ENCODE peak calls at places on chromosomes 3 and 15, in nine cellular contexts. V is right lobe of liver, I is NB4, S is WTC11, C is GM12864, T is MCF 10A, B is omental fat pad, D is SK-N-SH, U is choroid plexus epithelial cell. W is an unnamed sample.
A peak's percentile ranks its signal among the peaks of the same experiment; 100 is the strongest.

GRCh38 chr15:56199038-56199437 is 44.6 kb downstream of the RFX7 start:
- DNase-seq in U (no peak), V (no peak), S (no peak), C (no peak), T (no peak), B (no peak), I (no peak), D (no peak), W (no peak)

GRCh38 chr3:37545479-37545878 is 316.2 kb upstream of the CTDSPL start:
- DNase-seq in B (no peak), T (no peak), I (no peak), U (no peak), D (peak; percentile 47), C (no peak), S (no peak), V (no peak), W (no peak)

GRCh38 chr3:157159037-157159761 is 748 bp downstream of the CCNL1 start:
- DNase-seq in B (no peak), S (peak; percentile 65), C (no peak), I (peak; percentile 78), U (peak; percentile 45), D (peak; percentile 75), V (peak; percentile 82), T (peak; percentile 81), W (peak; percentile 58)

GRCh38 chr3:10925436-10926260 is 66.9 kb upstream of the SLC6A1 start:
- DNase-seq in T (no peak), B (no peak), U (no peak), I (no peak), D (no peak), V (no peak), S (no peak), C (no peak), W (no peak)

GRCh38 chr15:35431281-35431680 is 114.7 kb downstream of the DPH6 start:
- DNase-seq in I (no peak), S (no peak), B (no peak), V (no peak), T (no peak), U (no peak), C (no peak), D (no peak), W (no peak)

GRCh38 chr3:125512135-125512920 is 7.7 kb downstream of the SNX4 start:
- DNase-seq in T (peak; percentile 58), D (peak; percentile 40), V (no peak), C (peak; percentile 44), B (no peak), S (no peak), U (peak; percentile 65), I (no peak), W (peak; percentile 65)

GRCh38 chr3:124985358-124985757 is 50.8 kb upstream of the MUC13 start:
- DNase-seq in D (no peak), U (peak; percentile 65), S (no peak), C (no peak), I (no peak), V (no peak), T (peak; percentile 78), B (no peak), W (peak; percentile 86)

GRCh38 chr3:124730920-124731297 is 657 bp downstream of the UMPS start:
- DNase-seq in I (peak; percentile 22), C (no peak), D (no peak), S (no peak), U (no peak), B (no peak), T (no peak), V (no peak), W (no peak)

GRCh38 chr3:194602580-194603300 is 30.5 kb downstream of the TMEM44 start:
- DNase-seq in I (no peak), B (no peak), D (no peak), C (no peak), V (no peak), T (no peak), U (peak; percentile 65), S (no peak), W (no peak)

GRCh38 chr3:194604126-194604525 is 29.1 kb downstream of the TMEM44 start:
- DNase-seq in C (no peak), U (no peak), T (no peak), D (no peak), B (no peak), I (no peak), V (no peak), S (no peak), W (no peak)

GRCh38 chr3:194606163-194606562 is 27.1 kb downstream of the TMEM44 start:
- DNase-seq in V (no peak), U (no peak), D (peak; percentile 66), T (no peak), S (no peak), B (no peak), I (no peak), C (no peak), W (no peak)

GRCh38 chr3:194606941-194607340 is 26.3 kb downstream of the TMEM44 start:
- DNase-seq in S (no peak), U (peak; percentile 47), V (no peak), D (no peak), I (no peak), B (no peak), C (no peak), T (no peak), W (no peak)

DNA sequence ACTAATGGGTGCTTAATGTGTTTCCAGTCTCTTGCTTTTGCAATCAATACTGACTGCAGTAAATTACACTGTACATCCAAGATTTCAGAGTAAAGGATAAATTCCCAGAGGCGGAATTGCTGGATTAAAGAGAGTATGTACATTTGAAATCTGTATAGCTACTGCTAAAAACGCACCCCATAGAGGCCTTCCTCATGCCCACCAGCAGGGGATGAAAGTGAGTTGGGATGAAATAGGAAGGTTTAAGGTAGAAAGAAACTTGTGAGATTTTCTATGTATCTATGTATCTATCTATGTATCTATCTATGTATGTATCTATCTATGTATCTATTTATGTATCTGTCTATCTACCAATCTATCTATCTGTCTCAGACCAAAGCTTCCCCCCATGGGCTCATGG is 28.4 kb downstream of the TMEM44 start:
- DNase-seq in I (no peak), T (no peak), U (peak; percentile 47), C (no peak), D (no peak), B (no peak), V (no peak), S (no peak), W (peak; percentile 32)
- TF ChIP-seq CTCF in I (peak; percentile 40), T (no peak), U (peak; percentile 71), C (peak; percentile 29), D (peak; percentile 51), B (no peak), V (peak; percentile 19), S (peak; percentile 21), W (peak; percentile 59)

GRCh38 chr3:149177122-149177521 is 44.5 kb downstream of the CP start:
- DNase-seq in I (no peak), D (no peak), S (no peak), U (no peak), T (no peak), C (no peak), V (no peak), B (no peak), W (no peak)

GRCh38 chr3:149179225-149179624 is 42.4 kb downstream of the CP start:
- DNase-seq in U (peak; percentile 56), I (no peak), T (peak; percentile 42), B (no peak), S (no peak), V (no peak), C (no peak), D (no peak), W (peak; percentile 63)

GRCh38 chr3:149180057-149180573 is 41.5 kb downstream of the CP start:
- DNase-seq in V (no peak), B (peak; percentile 88), U (peak; percentile 99), I (peak; percentile 96), C (no peak), T (peak; percentile 100), S (no peak), D (no peak), W (peak; percentile 100)

GRCh38 chr3:149186219-149186618 is 35.4 kb downstream of the CP start:
- DNase-seq in U (no peak), D (no peak), I (no peak), T (no peak), S (no peak), V (no peak), C (no peak), B (no peak), W (no peak)

DNA sequence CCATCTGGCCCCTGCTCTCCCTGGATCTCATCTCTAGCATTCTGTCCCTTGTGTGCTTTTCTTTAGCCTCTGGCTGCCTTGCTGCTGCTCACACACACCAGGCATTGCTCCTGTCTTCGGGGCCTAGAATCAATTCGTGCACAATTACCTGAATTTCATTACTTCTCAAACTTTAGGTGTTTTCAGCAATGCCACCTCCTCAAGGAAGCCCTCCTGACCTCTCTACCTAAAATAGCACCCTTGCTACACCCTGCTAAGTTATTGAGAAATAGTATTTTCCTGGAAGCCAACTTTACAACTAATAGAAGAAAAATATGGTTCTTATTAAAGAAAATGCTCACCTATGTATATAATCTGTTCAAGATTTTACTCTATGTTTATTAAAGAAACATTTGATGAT is 40.5 kb downstream of the CP start:
- DNase-seq in S (no peak), U (no peak), I (no peak), B (no peak), V (no peak), T (no peak), C (no peak), D (no peak), W (no peak)
- TF ChIP-seq CTCF in S (no peak), U (no peak), I (no peak), B (no peak), V (no peak), T (no peak), C (no peak), D (no peak), W (no peak)

DNA sequence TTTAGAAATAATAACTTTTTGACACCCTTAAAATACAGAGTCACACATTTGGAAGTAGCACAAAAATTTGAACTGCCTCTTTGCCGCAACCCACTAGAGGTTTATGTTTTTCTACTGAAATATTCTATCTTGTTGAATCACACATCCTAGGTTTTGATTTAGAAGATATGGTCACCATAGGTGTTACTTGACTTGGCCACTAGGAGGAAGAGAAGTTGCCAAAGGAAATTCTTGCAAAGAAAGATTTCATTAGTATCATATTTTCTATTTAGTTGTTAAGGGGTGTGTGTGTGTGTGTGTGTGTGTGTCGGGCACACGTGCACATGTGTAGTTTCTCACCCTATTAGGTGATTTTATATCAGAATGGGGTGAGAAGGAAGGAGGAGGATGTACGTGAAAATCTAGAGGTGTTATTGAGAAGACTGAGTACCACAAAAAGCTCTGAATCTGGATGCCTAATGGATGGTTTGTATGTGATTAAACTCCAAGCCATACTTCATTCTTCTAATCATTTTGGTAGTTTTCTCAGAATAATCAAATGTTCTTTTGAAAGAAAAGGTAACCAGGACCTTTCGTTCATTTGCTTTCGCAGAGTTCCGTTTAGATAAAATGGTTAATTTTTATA is 31.5 kb downstream of the ZFAND6 start:
- DNase-seq in T (peak; percentile 18), I (peak; percentile 16), U (peak; percentile 30), C (no peak), B (no peak), D (no peak), S (no peak), V (no peak), W (no peak)
- TF ChIP-seq CTCF in T (peak; percentile 19), I (peak; percentile 35), U (peak; percentile 58), C (peak; percentile 49), B (no peak), D (peak; percentile 52), S (no peak), V (no peak), W (peak; percentile 42)

DNA sequence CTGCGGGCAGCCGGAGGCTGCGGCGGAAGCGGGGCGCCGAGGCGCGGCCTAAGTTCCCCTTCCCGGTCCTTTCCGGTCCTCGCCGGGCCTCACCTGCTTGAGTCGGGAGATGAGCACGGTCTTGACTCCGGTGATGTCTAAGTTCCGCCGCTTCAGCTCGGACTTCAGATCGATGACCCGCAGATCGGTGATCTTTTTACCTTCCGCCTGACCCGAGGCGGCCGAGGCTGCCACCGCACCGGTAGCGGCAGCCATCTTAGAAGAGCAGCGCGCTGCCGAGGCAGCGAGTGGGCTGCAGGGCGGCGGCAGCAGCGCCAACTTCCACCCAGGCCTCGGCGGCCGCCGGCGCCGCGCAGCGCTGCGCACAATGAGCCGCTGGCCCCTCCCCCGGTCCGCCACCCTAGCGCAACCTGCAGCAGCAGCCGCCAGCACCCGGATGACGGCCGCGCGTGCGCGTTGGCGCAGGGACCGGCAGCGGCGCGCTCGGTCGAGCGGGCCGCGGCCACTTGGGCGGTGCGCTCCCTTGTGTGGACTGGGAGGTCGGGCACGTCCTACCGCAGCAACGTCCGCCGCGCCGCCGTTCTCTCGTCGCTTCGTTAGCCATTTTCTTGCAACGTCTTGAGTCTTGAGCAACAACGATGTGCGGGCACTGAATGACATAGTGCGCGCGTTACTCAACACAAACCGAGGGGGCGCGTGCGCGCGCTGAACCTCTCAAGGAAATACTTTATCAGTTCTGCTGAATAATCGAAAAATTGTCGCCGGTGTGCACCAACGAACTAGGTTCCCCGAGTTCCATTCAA is at the start of gene SLTM:
- DNase-seq in T (peak; percentile 91), U (peak; percentile 95), I (peak; percentile 97), S (peak; percentile 93), V (peak; percentile 95), D (peak; percentile 98), B (peak; percentile 80), C (peak; percentile 82), W (peak; percentile 96)
- TF ChIP-seq CTCF in T (no peak), U (peak; percentile 41), I (no peak), S (no peak), V (peak; percentile 18), D (peak; percentile 26), B (no peak), C (peak; percentile 32), W (peak; percentile 24)